ENCODE peak calls at places on chromosomes 16 and 17, in five cellular contexts. R, S, F, B and Y are unnamed samples.

GRCh38 chr17:237406-237955 is 56.0 kb upstream of the DOC2B start:
- DNase-seq in S (no peak), B (no peak), F (peak; percentile 6), R (no peak), Y (no peak)

GRCh38 chr17:36926226-36926625 is 11.0 kb upstream of the LHX1 start:
- DNase-seq in R (no peak), F (no peak), B (no peak), S (no peak), Y (no peak)

GRCh38 chr16:85238233-85238647 is 126.0 kb upstream of the CIBAR2 start:
- DNase-seq in B (peak; percentile 32), S (no peak), R (no peak), F (peak; percentile 98), Y (no peak)

GRCh38 chr16:28263305-28263704 is 29.0 kb upstream of the SBK1 start:
- DNase-seq in R (no peak), B (no peak), F (no peak), S (no peak), Y (no peak)

GRCh38 chr17:59167571-59168001 is 12.0 kb downstream of the PRR11 start:
- DNase-seq in F (no peak), S (no peak), B (no peak), R (no peak), Y (no peak)

GRCh38 chr17:32523017-32523680 is 36.4 kb downstream of the CDK5R1 start:
- DNase-seq in B (no peak), F (no peak), S (no peak), R (no peak), Y (no peak)

GRCh38 chr16:85514601-85515318 is 98.4 kb upstream of the GSE1 start:
- DNase-seq in R (peak; percentile 78), F (peak; percentile 68), B (peak; percentile 80), S (no peak), Y (peak; percentile 83)

GRCh38 chr17:36495076-36495578 is 8.6 kb downstream of the ZNHIT3 start:
- DNase-seq in S (no peak), B (no peak), R (no peak), F (no peak), Y (no peak)

GRCh38 chr17:44086364-44087311 is 16.1 kb downstream of the G6PC3 start:
- DNase-seq in R (peak; percentile 62), S (no peak), B (peak; percentile 74), F (peak; percentile 54), Y (peak; percentile 88)

GRCh38 chr17:43784068-43784467 is 3.8 kb downstream of the CFAP97D1 start:
- DNase-seq in R (peak; percentile 27), S (no peak), F (no peak), B (no peak), Y (no peak)

GRCh38 chr16:30541502-30542329 is 7.1 kb upstream of the ZNF747 start:
- DNase-seq in F (no peak), R (no peak), S (no peak), B (no peak), Y (no peak)

DNA sequence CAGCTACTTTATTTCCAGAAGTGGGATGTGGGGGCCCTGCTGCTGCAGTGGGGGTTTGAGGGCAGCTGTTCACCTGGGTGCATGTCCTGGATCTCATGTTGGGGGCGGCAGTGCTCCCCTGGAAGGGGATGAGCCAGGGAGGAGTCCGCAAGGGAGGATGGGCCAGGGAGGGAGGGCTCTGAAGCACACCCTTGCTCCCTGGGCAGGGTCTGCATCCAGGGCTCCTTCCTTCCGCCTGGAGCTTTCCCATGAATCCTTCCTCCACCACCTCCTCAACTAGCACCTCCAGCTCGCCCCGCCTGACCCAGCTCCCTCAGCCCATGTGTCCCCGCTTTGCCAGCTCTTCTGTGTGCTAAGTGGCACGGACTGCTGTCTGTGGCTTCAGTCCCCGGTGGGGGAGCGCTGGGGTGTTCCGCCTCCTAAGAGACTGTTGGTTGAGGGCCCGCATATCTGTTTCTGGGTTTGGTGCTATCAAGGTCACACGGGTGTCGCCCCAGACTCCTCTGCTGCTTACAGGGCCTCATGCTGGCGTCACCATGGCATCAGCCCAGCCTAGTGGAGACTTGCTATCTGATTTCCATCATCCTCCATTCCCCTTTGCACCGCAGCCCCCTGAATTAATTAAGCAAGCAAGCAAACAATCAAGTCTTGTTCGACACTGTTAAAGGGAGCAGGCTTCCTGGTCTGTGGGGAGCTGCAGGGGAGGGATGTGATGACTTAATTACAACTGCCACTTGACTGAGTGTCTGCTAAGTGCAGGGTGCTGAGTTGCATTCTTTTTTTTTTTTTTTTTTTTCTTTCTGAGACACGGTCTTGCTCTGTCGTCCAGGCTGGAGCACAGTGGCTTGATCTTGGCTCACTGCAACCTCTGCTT is 71.8 kb downstream of the PRKCA start:
- DNase-seq in B (peak; percentile 62), S (peak; percentile 44), R (no peak), F (no peak), Y (no peak)
- H3K4me3 ChIP-seq in B (peak overlapping the region; percentile 5), S (no peak overlapping the region), R (no peak overlapping the region), F (no peak overlapping the region), Y (no peak overlapping the region)

DNA sequence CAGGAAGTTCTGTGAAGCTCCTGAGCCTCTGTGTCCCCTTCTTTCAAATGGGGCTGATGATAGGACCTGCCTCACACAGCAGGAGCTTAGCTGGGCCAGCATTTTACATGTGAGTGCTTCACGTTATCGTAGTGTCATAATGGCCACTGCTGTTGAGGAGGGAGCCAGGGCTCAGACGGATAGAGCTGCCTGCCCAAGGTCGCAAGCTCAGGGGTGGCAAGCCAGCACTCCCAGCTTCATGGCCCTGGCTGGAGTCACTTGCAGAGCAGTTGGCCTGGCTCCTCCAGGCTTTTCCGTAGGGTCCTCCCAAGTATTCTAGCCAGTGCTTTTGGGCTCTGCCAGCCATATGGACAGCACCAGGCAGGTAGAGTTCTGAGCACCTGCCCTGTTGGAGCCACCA is 115.1 kb downstream of the SOCS1 start:
- DNase-seq in S (no peak), R (no peak), F (no peak), B (no peak), Y (no peak)
- H3K4me3 ChIP-seq in S (no peak overlapping the region), R (no peak overlapping the region), F (no peak overlapping the region), B (no peak overlapping the region), Y (no peak overlapping the region)

GRCh38 chr16:54927125-54928015 is 3.3 kb upstream of the IRX5 start:
- DNase-seq in B (no peak), S (no peak), R (no peak), F (no peak), Y (no peak)

GRCh38 chr16:54928016-54928356 is 2.7 kb upstream of the IRX5 start:
- DNase-seq in R (no peak), F (peak; percentile 24), B (no peak), S (no peak), Y (no peak)

GRCh38 chr16:54923988-54924387 is 6.7 kb upstream of the IRX5 start:
- DNase-seq in S (no peak), B (no peak), F (no peak), R (no peak), Y (no peak)

GRCh38 chr16:54928421-54929089 is 2.1 kb upstream of the IRX5 start:
- DNase-seq in R (no peak), F (peak; percentile 79), S (no peak), B (peak; percentile 75), Y (no peak)

DNA sequence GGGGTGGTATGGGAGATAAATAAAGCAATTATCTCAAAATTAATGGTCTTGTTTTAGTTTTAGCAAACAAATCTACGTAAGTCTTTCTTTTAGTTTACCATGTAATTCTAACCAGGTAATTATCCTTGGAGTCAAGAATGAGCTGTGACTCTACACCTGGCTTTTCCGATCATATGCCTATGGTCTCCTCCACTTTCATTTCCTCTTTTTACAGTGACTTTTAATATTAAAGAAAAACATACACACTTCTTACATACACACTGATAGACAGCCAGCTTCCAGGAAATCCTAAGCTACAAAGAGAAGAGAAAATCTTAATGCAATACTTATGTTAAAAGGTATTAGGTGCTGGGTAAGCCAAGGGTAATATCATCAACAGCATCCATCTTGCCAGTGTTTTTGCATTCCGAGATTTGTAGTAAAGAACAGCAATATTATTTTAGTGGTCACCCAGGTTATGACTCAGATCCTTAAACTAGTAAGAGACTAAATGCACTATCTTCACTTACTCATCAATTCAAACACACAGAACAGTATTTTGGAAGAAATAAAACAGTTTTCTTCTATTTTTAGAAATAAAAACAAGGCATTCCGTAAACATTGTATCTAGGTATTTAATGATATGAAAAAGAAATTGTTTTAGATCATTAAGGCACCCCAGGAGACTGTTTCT is 4.4 kb upstream of the IRX5 start:
- DNase-seq in B (no peak), F (no peak), R (no peak), S (no peak), Y (no peak)
- H3K4me3 ChIP-seq in B (peak overlapping the region; percentile 5), F (no peak overlapping the region), R (no peak overlapping the region), S (no peak overlapping the region), Y (peak overlapping the region; percentile 82)

DNA sequence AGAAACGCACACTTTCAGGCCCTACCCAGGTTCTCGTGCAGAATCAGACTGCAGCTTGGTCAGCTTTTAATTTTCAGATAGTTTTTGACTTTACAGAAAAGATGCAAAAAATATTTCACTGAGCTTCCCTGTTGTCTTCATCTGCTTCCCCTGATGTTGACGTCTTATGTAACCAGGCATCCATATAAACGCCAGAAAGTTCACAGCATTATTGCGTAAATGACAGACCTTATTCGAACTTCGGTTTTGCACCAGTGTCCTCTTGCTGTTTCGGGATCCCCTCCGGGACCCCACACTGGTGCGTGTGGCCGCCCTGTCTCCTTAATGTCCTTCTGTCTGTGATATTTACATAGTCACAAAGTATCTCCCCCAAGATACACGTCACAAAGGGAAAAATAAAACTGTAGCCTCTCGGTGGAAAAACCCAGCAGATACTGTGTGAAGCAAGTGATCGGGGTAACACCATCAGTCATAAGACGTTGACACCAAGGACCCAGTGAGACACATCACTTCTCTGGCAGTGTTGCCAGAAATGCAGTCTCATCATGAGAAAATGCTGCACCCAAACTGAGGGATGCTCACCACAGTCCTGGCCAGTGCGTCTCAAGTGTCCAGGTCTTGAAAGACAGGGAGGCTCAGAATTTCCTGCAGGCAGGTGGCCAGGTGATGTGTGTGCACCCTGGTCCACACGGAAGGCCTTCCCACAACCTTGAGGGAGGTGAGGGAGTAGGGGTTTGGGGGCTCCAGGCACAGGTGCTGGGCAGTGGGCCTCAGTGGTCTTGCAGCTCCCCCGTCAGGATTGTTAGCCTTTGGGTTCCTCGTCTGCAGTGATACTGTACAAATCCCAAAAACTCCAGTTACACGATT is 4.3 kb downstream of the BANP start:
- DNase-seq in R (no peak), S (no peak), B (no peak), F (no peak), Y (no peak)
- H3K4me3 ChIP-seq in R (no peak overlapping the region), S (no peak overlapping the region), B (no peak overlapping the region), F (no peak overlapping the region), Y (no peak overlapping the region)

GRCh38 chr17:75776399-75777242 is 8.0 kb upstream of the UNK start:
- DNase-seq in F (peak; percentile 27), R (no peak), B (no peak), S (no peak), Y (no peak)
- H3K4me3 ChIP-seq in F (peak overlapping the region; percentile 87), R (peak overlapping the region; percentile 15), B (no peak overlapping the region), S (peak overlapping the region; percentile 86), Y (no peak overlapping the region)

GRCh38 chr17:49229076-49229804 is 1.3 kb downstream of the PHOSPHO1 start:
- DNase-seq in B (no peak), R (no peak), S (no peak), F (no peak), Y (no peak)
- H3K4me3 ChIP-seq in B (no peak overlapping the region), R (no peak overlapping the region), S (no peak overlapping the region), F (no peak overlapping the region), Y (no peak overlapping the region)